ENCODE peak calls at places on chromosomes 5 and 9, in seven cellular contexts. V is fibroblast of pulmonary artery; S is RWPE1; Y is endodermal cell; C is psoas muscle; Z is epithelial cell of esophagus; J is CD4-positive, alpha-beta T cell. N is an unnamed sample.

GRCh38 chr5:154366353-154366752 is 79.4 kb upstream of the SAP30L start:
- DNase-seq in V (peak; percentile 83), S (no peak), Y (no peak), C (no peak), Z (no peak), J (no peak), N (no peak)

GRCh38 chr5:155953335-155953734 is 373.6 kb upstream of the SGCD start:
- DNase-seq in V (no peak), S (no peak), Y (no peak), C (no peak), Z (no peak), J (no peak), N (no peak)

GRCh38 chr5:43685271-43685950 is 82.4 kb downstream of the NNT start:
- DNase-seq in V (no peak), S (no peak), Y (no peak), C (no peak), Z (no peak), J (no peak), N (no peak)

GRCh38 chr5:149836451-149837139 is 106.5 kb downstream of the PPARGC1B start:
- DNase-seq in V (no peak), S (no peak), Y (no peak), C (no peak), Z (no peak), J (no peak), N (no peak)

GRCh38 chr5:129125819-129126218 is 31.3 kb downstream of the ISOC1 start:
- DNase-seq in V (no peak), S (no peak), Y (no peak), C (no peak), Z (no peak), J (no peak), N (no peak)

GRCh38 chr5:58543723-58544122 is 39.2 kb upstream of the RAB3C start:
- DNase-seq in V (no peak), S (no peak), Y (no peak), C (no peak), Z (peak; percentile 60), J (no peak), N (no peak)

GRCh38 chr9:5863092-5863746 is 27.5 kb upstream of the MLANA start:
- DNase-seq in V (no peak), S (no peak), Y (no peak), C (no peak), Z (no peak), J (no peak), N (no peak)

GRCh38 chr5:82290908-82291307 is 12.8 kb upstream of the RPS23 start:
- DNase-seq in V (no peak), S (no peak), Y (no peak), C (no peak), Z (no peak), J (no peak), N (no peak)

GRCh38 chr5:109903061-109903460 is 213.3 kb downstream of the MAN2A1 start:
- DNase-seq in V (no peak), S (no peak), Y (no peak), C (no peak), Z (no peak), J (no peak), N (no peak)

GRCh38 chr9:73132034-73132776 is 19.5 kb upstream of the ANXA1 start:
- DNase-seq in V (peak; percentile 91), S (peak; percentile 81), Y (no peak), C (peak; percentile 55), Z (peak; percentile 98), J (peak; percentile 70), N (peak; percentile 40)

GRCh38 chr5:180830253-180831138 is 27.9 kb upstream of the MGAT1 start:
- DNase-seq in V (peak; percentile 38), S (peak; percentile 55), Y (peak; percentile 82), C (peak; percentile 64), Z (no peak), J (peak; percentile 75), N (no peak)

GRCh38 chr5:180831139-180832080 is 28.8 kb upstream of the MGAT1 start:
- DNase-seq in V (peak; percentile 68), S (peak; percentile 91), Y (peak; percentile 89), C (peak; percentile 86), Z (peak; percentile 74), J (peak; percentile 82), N (peak; percentile 53)

GRCh38 chr5:1471240-1471853 is 26.1 kb upstream of the SLC6A3 start:
- DNase-seq in V (no peak), S (no peak), Y (peak; percentile 36), C (no peak), Z (no peak), J (no peak), N (no peak)

GRCh38 chr9:15513335-15513734 is 2.6 kb upstream of the PSIP1 start:
- DNase-seq in V (peak; percentile 35), S (peak; percentile 11), Y (peak; percentile 88), C (no peak), Z (peak; percentile 11), J (no peak), N (no peak)

GRCh38 chr9:127447416-127448111 is 3.6 kb downstream of the RPL12 start:
- DNase-seq in V (no peak), S (no peak), Y (peak; percentile 50), C (no peak), Z (no peak), J (no peak), N (no peak)

GRCh38 chr5:111782171-111782570 is 25.2 kb upstream of the NREP start:
- DNase-seq in V (peak; percentile 46), S (peak; percentile 51), Y (no peak), C (no peak), Z (peak; percentile 40), J (no peak), N (no peak)

DNA sequence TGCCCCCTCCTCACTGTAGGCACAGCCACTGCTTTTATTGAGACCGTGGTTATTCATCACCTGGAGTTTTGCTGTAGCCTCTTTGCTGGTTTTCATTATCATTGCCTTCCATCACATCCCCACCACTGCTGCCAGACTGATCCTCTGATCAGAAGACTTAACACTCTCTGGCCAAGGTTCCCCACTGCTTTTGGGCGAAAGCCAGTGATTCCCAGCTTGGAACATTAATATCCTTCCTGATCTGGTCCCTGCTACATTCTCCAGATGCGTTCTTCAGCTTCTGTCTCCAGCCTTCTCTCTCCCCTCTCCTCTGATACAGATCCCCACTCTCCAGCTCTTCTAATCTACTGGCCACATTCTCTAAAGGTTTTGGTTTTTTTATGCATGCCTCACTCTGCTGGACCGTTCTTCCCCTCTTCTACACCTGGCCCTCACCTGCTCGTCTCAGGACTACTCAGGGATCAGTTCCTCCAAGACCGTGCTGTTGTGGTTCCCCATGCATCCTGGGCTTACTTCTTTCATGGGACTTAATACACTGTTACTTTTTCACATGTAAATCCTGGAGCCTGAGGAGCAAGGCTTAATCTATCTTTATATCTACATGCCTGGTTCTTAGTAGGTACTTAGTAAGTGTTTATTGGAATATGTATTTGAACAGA is 115.0 kb downstream of the PRKACG start:
- DNase-seq in V (no peak), S (no peak), Y (no peak), C (no peak), Z (no peak), J (no peak), N (no peak)
- TF ChIP-seq CTCF in V (no peak), S (no peak), Y (no peak), C (no peak), Z (no peak), J (no peak), N (no peak)

GRCh38 chr9:18228101-18228500 is 245.9 kb upstream of the ADAMTSL1 start:
- DNase-seq in V (no peak), S (no peak), Y (no peak), C (no peak), Z (no peak), J (no peak), N (no peak)

GRCh38 chr9:18233311-18233710 is 240.6 kb upstream of the ADAMTSL1 start:
- DNase-seq in V (no peak), S (no peak), Y (no peak), C (no peak), Z (peak; percentile 21), J (no peak), N (no peak)

GRCh38 chr9:18233776-18234445 is 240.0 kb upstream of the ADAMTSL1 start:
- DNase-seq in V (no peak), S (no peak), Y (no peak), C (no peak), Z (peak; percentile 57), J (no peak), N (no peak)

GRCh38 chr9:18235181-18235908 is 238.6 kb upstream of the ADAMTSL1 start:
- DNase-seq in V (no peak), S (no peak), Y (no peak), C (no peak), Z (peak; percentile 24), J (no peak), N (no peak)

GRCh38 chr9:18229992-18230676 is 243.8 kb upstream of the ADAMTSL1 start:
- DNase-seq in V (no peak), S (no peak), Y (no peak), C (no peak), Z (no peak), J (no peak), N (no peak)
- TF ChIP-seq CTCF in V (peak; percentile 3), S (no peak), Y (peak; percentile 55), C (no peak), Z (no peak), J (no peak), N (no peak)

DNA sequence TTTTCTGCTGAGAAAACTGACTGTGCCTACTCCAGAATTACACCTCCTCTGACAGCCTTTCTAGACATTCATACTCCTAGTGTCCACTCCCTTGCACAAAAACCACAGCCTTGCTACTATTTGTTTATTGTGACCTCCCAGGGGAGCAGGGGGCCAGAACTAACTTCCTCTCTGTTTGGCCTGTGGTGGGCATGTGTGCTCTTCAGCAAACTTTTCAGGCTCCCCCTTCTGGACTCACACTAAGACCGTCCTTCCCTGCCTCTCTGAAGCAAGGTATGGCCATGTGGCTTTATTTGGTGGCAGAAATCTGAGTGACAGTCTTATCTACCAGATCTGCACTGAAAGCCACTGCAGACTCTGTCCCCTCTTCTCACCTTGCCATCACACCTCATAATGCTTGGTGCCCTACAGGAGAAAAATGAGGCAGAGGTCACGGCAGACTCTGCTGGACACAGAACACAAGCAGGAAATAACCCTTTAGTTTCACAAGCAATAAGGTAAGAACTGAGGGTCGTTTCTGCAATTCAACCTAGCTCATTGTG is 28.2 kb downstream of the LIFR start:
- DNase-seq in V (no peak), S (no peak), Y (no peak), C (no peak), Z (no peak), J (no peak), N (no peak)
- TF ChIP-seq CTCF in V (no peak), S (no peak), Y (peak; percentile 47), C (no peak), Z (no peak), J (no peak), N (no peak)

GRCh38 chr9:103323699-103324098 is 328.6 kb downstream of the CYLC2 start:
- DNase-seq in V (no peak), S (no peak), Y (no peak), C (no peak), Z (no peak), J (no peak), N (no peak)
- TF ChIP-seq CTCF in V (no peak), S (no peak), Y (no peak), C (no peak), Z (no peak), J (no peak), N (no peak)